ENCODE peak calls at places on chromosomes 11 and 22, in five cellular contexts. Q is H9; V is left ventricle myocardium inferior; C is adrenal gland; G is CD4-positive, CD25-positive, alpha-beta regulatory T cell. E is an unnamed sample. For H3K4me1, the result is how much of the 10 kb centered on the place peaks cover.

GRCh38 chr22:27930246-27931060 is 11.4 kb upstream of the PITPNB start:
- DNase-seq in C (no peak), G (no peak), V (no peak), Q (no peak), E (no peak)

GRCh38 chr11:92527467-92527866 is 302.8 kb downstream of the FAT3 start:
- DNase-seq in Q (no peak), G (no peak), C (no peak), V (no peak), E (no peak)

GRCh38 chr11:128226106-128226716 is 361.1 kb downstream of the ETS1 start:
- DNase-seq in G (no peak), C (no peak), Q (no peak), V (no peak), E (no peak)

GRCh38 chr22:48953103-48953720 is 874.5 kb downstream of the BRD1 start:
- DNase-seq in G (no peak), Q (no peak), C (peak), V (no peak), E (no peak)

GRCh38 chr11:69682681-69683326 is 7.7 kb upstream of the LTO1 start:
- DNase-seq in V (no peak), Q (no peak), C (no peak), G (no peak), E (no peak)

GRCh38 chr22:17402304-17402703 is 33.0 kb downstream of the CECR2 start:
- DNase-seq in V (no peak), Q (no peak), C (no peak), G (no peak), E (no peak)

GRCh38 chr22:33747029-33747428 is 173.2 kb downstream of the LARGE1 start:
- DNase-seq in Q (no peak), G (no peak), C (no peak), V (no peak), E (no peak)

GRCh38 chr11:75202195-75202594 is 38.4 kb upstream of the TPBGL start:
- DNase-seq in V (no peak), Q (no peak), G (no peak), C (no peak), E (no peak)

GRCh38 chr11:14454861-14455632 is 44.6 kb downstream of the COPB1 start:
- DNase-seq in Q (no peak), C (peak), G (no peak), V (no peak), E (no peak)

GRCh38 chr22:26674211-26675190 is 17.1 kb downstream of the MIAT start:
- DNase-seq in V (no peak), Q (no peak), G (no peak), C (no peak), E (no peak)

GRCh38 chr11:32224580-32224979 is 133.7 kb downstream of the RCN1 start:
- DNase-seq in Q (no peak), G (no peak), C (no peak), V (no peak), E (no peak)

GRCh38 chr11:2914475-2915195 is 14.6 kb downstream of the PHLDA2 start:
- DNase-seq in G (no peak), V (peak), C (no peak), Q (no peak), E (peak)

GRCh38 chr11:115421338-115422012 is 82.7 kb downstream of the CADM1 start:
- DNase-seq in C (no peak), G (no peak), V (no peak), Q (no peak), E (no peak)

GRCh38 chr11:62138630-62139425 is 15.0 kb downstream of the INCENP start:
- DNase-seq in V (no peak), C (no peak), Q (peak), G (no peak), E (no peak)

GRCh38 chr11:45133871-45134270 is 12.6 kb upstream of the PRDM11 start:
- DNase-seq in C (no peak), G (no peak), V (no peak), Q (no peak), E (no peak)

DNA sequence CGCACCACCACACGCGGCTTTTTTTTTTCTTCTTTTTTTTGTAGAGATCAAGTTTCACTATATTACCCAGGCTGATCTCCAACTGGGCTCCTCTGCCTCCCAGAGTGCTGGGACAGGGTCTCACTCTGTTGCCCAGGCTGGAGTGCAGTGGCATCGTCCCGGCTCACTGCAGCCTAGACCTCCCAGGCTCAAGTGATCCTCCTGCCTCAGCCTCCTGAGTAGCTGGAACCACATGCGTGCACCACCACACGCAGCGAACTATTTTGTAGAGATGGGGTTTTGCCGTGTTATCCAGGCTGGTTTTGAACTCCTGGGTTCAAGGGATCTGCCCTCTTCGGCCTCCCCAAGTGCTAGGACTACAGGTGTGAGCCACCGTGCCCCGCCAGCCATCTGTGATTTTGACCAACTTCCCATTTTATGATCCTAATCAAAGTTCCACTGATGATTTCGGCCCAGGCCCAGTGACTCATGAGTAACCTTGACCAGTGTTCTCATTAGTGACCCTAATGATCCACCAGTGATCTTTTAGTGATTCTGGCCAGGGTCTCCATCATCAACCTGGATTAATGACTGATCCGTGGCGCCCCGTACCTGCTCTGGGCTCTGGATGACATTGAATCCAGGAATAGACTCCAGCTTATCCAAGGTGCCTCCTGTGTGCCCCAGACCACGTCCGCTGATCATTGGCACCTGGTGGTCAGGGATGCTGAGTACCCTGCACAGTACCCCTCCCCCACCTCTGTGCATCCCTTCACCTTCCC is 1.7 kb downstream of the TYMP start:
- DNase-seq in V (no peak), Q (no peak), G (no peak), C (peak), E (no peak)
- H3K4me1 ChIP-seq in V (half or more), Q (under half), G (half or more), C (under half), E (under half)

GRCh38 chr11:123483465-123483864 is 53.4 kb downstream of the GRAMD1B start:
- DNase-seq in V (no peak), Q (no peak), C (peak), G (no peak), E (no peak)

GRCh38 chr11:123480290-123480815 is 50.3 kb downstream of the GRAMD1B start:
- DNase-seq in V (no peak), C (no peak), Q (no peak), G (no peak), E (no peak)

GRCh38 chr11:123481647-123482046 is 51.6 kb downstream of the GRAMD1B start:
- DNase-seq in Q (no peak), G (no peak), V (no peak), C (no peak), E (no peak)

GRCh38 chr11:123483058-123483457 is 53.0 kb downstream of the GRAMD1B start:
- DNase-seq in Q (no peak), G (no peak), V (no peak), C (no peak), E (no peak)

DNA sequence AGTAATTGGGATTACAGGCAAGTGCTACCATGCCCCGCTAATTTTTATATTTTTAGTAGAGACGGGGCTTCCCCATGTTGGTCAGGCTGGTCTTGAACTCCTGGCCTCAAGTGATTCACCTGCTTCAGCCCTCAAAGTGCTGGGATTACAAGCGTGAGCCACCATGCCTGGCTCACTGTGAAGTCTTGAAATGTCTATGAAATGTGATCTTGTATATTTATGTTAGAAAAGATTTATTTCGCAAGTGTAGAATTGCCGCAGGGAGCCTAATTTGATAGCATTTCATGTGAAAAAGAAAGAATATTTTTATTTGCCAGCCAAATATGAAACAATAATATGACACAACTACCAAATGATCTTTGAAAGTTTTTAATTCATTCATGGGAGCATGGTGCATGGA is 52.2 kb downstream of the GRAMD1B start:
- DNase-seq in Q (no peak), V (no peak), G (no peak), C (no peak), E (no peak)
- H3K27ac ChIP-seq in Q (no peak), V (no peak), G (no peak), C (no peak), E (no peak)

DNA sequence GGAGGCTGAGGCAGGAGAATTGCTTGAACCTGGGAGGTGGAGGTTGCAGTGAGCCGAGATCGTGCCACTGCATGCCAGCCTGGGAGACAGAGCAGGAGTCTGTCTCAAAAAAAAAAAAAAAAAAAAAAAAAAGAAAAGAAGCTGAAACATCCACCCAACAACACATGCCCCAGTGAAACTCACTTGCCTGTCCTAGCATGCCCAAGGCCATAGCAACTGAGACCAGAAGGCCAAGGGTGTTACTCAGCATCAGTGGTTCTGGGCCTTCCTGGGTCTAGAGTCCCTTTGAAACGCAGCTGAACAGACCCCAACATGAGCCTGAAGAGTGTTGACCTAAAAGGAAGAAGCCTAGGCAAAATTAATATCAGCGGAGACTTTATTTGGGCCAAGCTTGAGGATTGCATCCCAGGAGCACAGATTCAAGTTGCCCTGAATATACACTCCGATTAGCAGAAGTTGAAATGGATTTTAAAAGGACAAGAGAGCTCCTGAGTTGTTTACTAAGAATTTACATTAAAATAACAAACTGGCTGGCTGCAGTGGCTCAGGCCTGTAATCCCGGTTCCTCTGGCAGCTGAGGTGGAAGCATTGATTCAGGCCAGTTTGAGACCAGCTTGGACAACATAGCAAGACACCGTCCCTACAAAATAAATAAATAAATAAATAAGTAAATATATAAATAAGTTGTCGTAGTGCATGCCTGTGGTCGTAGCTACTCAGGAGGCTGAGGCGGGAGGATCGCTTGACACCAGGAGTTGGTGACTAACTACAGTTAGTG is 7.0 kb downstream of the PRDX5 start:
- DNase-seq in Q (no peak), C (no peak), V (no peak), G (no peak), E (no peak)
- H3K4me1 ChIP-seq in Q (under half), C (under half), V (under half), G (under half), E (under half)

DNA sequence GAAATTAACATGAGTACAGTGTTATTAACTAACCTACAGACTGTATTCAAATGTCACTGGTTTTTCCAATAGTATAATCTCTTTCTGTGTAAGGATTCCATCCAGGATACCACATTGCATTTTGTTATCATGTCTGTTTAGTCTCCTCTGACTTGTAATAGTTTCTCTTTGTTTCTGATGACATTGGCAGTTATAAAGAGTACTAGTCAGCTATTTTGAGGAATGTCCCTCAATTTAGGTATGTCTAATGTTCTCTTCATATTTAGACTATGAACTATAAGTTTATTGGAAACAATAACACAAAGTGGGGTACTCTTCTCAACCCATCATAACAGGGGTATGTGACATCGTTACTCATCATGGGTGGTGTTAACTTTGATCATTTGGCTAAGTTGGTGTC is 20.3 kb upstream of the ME3 start:
- DNase-seq in V (no peak), Q (no peak), C (no peak), G (no peak), E (no peak)
- H3K27ac ChIP-seq in V (no peak), Q (no peak), C (no peak), G (no peak), E (no peak)

GRCh38 chr11:100561325-100561724 is 125.8 kb upstream of the ARHGAP42 start:
- DNase-seq in G (no peak), V (no peak), C (no peak), Q (no peak), E (no peak)
- H3K4me1 ChIP-seq in G (under half), V (under half), C (under half), Q (under half), E (under half)

GRCh38 chr22:37569009-37569920 is 9.0 kb downstream of the CDC42EP1 start:
- DNase-seq in Q (peak), C (no peak), G (no peak), V (no peak), E (peak)

GRCh38 chr22:37566903-37567798 is 6.9 kb downstream of the CDC42EP1 start:
- DNase-seq in V (peak), C (peak), G (peak), Q (peak), E (peak)

GRCh38 chr22:37567991-37568390 is 7.7 kb downstream of the CDC42EP1 start:
- DNase-seq in G (no peak), V (no peak), Q (peak), C (no peak), E (no peak)

GRCh38 chr22:37569921-37570660 is 9.8 kb downstream of the LGALS2 start:
- DNase-seq in Q (peak), G (no peak), V (no peak), C (peak), E (no peak)

DNA sequence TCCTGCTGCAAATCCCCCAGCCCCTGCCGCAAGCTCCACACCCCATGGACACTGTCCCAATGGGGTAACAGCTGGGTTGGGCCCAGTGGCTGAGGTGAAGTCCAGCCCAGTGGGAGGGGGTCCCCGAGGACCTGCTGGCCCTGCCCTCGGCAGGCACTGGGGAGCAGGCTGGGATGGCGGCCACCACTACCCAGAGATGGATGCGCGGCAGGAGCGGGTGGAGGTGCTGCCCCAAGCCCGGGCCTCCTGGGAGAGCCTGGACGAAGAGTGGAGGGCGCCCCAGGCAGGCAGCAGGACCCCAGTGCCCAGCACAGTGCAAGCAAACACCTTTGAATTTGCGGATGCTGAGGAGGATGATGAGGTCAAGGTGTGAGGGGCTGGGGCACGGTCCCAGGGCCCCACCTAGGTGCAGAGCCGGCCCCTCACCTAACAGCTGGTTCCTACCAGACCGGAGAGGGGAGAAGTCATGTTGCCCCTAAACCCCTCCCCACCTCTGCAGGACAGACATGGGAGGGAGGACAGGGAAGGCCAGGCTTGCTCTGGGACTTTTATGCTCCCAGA is 8.2 kb downstream of the CDC42EP1 start:
- DNase-seq in V (no peak), G (no peak), Q (peak), C (no peak), E (no peak)
- H3K27ac ChIP-seq in V (peak), G (no peak), Q (no peak), C (peak), E (no peak)

GRCh38 chr22:43315687-43316217 is 27.4 kb downstream of the SCUBE1 start:
- DNase-seq in C (no peak), Q (no peak), G (no peak), V (no peak), E (no peak)
- H3K4me1 ChIP-seq in C (under half), Q (under half), G (under half), V (under half), E (under half)

GRCh38 chr22:42945027-42945426 is 69.9 kb downstream of the PACSIN2 start:
- DNase-seq in G (no peak), V (no peak), C (no peak), Q (no peak), E (no peak)
- H3K27ac ChIP-seq in G (no peak), V (peak), C (no peak), Q (no peak), E (peak)